ENCODE peak calls at places on chromosome X, in ten cellular contexts. One of them, this sample, is unnamed. For H3K9me3, the result is how much of the 10 kb centered on the place peaks cover.

GRCh38 chrX:5068550-5068949 is 1160.1 kb downstream of the NLGN4X start:
- DNase-seq in adrenal gland: no peak
- DNase-seq in upper lobe of left lung: no peak
- DNase-seq in uterus: no peak
- DNase-seq in tibial nerve: no peak
- DNase-seq in body of pancreas: no peak
- DNase-seq in ovary: no peak
- DNase-seq in stomach: no peak
- DNase-seq in transverse colon: no peak
- DNase-seq in K562: no peak
- DNase-seq in this sample: no peak

GRCh38 chrX:100864967-100865366 is 9.2 kb downstream of the NOX1 start:
- DNase-seq in adrenal gland: no peak
- DNase-seq in upper lobe of left lung: no peak
- DNase-seq in uterus: peak
- DNase-seq in tibial nerve: no peak
- DNase-seq in body of pancreas: no peak
- DNase-seq in ovary: no peak
- DNase-seq in stomach: no peak
- DNase-seq in transverse colon: no peak
- DNase-seq in K562: no peak
- DNase-seq in this sample: no peak

GRCh38 chrX:41066391-41066790 is 18.9 kb upstream of the USP9X start:
- DNase-seq in adrenal gland: no peak
- DNase-seq in upper lobe of left lung: no peak
- DNase-seq in uterus: no peak
- DNase-seq in tibial nerve: no peak
- DNase-seq in body of pancreas: no peak
- DNase-seq in ovary: no peak
- DNase-seq in stomach: no peak
- DNase-seq in transverse colon: no peak
- DNase-seq in K562: no peak
- DNase-seq in this sample: no peak

GRCh38 chrX:112043997-112044396 is 38.6 kb downstream of the TRPC5 start:
- DNase-seq in adrenal gland: no peak
- DNase-seq in upper lobe of left lung: no peak
- DNase-seq in uterus: no peak
- DNase-seq in tibial nerve: no peak
- DNase-seq in body of pancreas: no peak
- DNase-seq in ovary: no peak
- DNase-seq in stomach: no peak
- DNase-seq in transverse colon: no peak
- DNase-seq in K562: peak
- DNase-seq in this sample: no peak

GRCh38 chrX:71315917-71316316 is 14.4 kb downstream of the ITGB1BP2 start:
- DNase-seq in adrenal gland: no peak
- DNase-seq in upper lobe of left lung: no peak
- DNase-seq in uterus: no peak
- DNase-seq in tibial nerve: no peak
- DNase-seq in body of pancreas: no peak
- DNase-seq in ovary: no peak
- DNase-seq in stomach: no peak
- DNase-seq in transverse colon: no peak
- DNase-seq in K562: no peak
- DNase-seq in this sample: no peak

GRCh38 chrX:95629737-95630136 is 1054.9 kb upstream of the DIAPH2 start:
- DNase-seq in adrenal gland: no peak
- DNase-seq in upper lobe of left lung: no peak
- DNase-seq in uterus: no peak
- DNase-seq in tibial nerve: no peak
- DNase-seq in body of pancreas: no peak
- DNase-seq in ovary: no peak
- DNase-seq in stomach: no peak
- DNase-seq in transverse colon: no peak
- DNase-seq in K562: no peak
- DNase-seq in this sample: no peak

GRCh38 chrX:29308726-29309125 is 721.5 kb downstream of the IL1RAPL1 start:
- DNase-seq in adrenal gland: no peak
- DNase-seq in upper lobe of left lung: no peak
- DNase-seq in uterus: no peak
- DNase-seq in tibial nerve: no peak
- DNase-seq in body of pancreas: no peak
- DNase-seq in ovary: no peak
- DNase-seq in stomach: no peak
- DNase-seq in transverse colon: no peak
- DNase-seq in K562: no peak
- DNase-seq in this sample: no peak

GRCh38 chrX:48695524-48695875 is 1.0 kb upstream of the SUV39H1 start:
- DNase-seq in adrenal gland: no peak
- DNase-seq in upper lobe of left lung: no peak
- DNase-seq in uterus: no peak
- DNase-seq in tibial nerve: no peak
- DNase-seq in body of pancreas: no peak
- DNase-seq in ovary: no peak
- DNase-seq in stomach: no peak
- DNase-seq in transverse colon: no peak
- DNase-seq in K562: no peak
- DNase-seq in this sample: no peak

GRCh38 chrX:11319689-11320302 is 26.6 kb downstream of the AMELX start:
- DNase-seq in adrenal gland: no peak
- DNase-seq in upper lobe of left lung: no peak
- DNase-seq in uterus: no peak
- DNase-seq in tibial nerve: no peak
- DNase-seq in body of pancreas: no peak
- DNase-seq in ovary: no peak
- DNase-seq in stomach: no peak
- DNase-seq in transverse colon: no peak
- DNase-seq in K562: no peak
- DNase-seq in this sample: no peak

GRCh38 chrX:145826466-145826865 is 8.8 kb downstream of the SLITRK2 start:
- DNase-seq in adrenal gland: no peak
- DNase-seq in upper lobe of left lung: no peak
- DNase-seq in uterus: no peak
- DNase-seq in tibial nerve: no peak
- DNase-seq in body of pancreas: no peak
- DNase-seq in ovary: no peak
- DNase-seq in stomach: no peak
- DNase-seq in transverse colon: no peak
- DNase-seq in K562: no peak
- DNase-seq in this sample: no peak

GRCh38 chrX:132480581-132481203 is 8.1 kb downstream of the MBNL3 start:
- DNase-seq in adrenal gland: peak
- DNase-seq in upper lobe of left lung: peak
- DNase-seq in uterus: peak
- DNase-seq in tibial nerve: no peak
- DNase-seq in body of pancreas: peak
- DNase-seq in ovary: no peak
- DNase-seq in stomach: peak
- DNase-seq in transverse colon: peak
- DNase-seq in K562: no peak
- DNase-seq in this sample: peak

GRCh38 chrX:132218100-132218807 is 993 bp downstream of the RAP2C start:
- DNase-seq in adrenal gland: peak
- DNase-seq in upper lobe of left lung: peak
- DNase-seq in uterus: peak
- DNase-seq in tibial nerve: peak
- DNase-seq in body of pancreas: peak
- DNase-seq in ovary: peak
- DNase-seq in stomach: peak
- DNase-seq in transverse colon: peak
- DNase-seq in K562: peak
- DNase-seq in this sample: peak

DNA sequence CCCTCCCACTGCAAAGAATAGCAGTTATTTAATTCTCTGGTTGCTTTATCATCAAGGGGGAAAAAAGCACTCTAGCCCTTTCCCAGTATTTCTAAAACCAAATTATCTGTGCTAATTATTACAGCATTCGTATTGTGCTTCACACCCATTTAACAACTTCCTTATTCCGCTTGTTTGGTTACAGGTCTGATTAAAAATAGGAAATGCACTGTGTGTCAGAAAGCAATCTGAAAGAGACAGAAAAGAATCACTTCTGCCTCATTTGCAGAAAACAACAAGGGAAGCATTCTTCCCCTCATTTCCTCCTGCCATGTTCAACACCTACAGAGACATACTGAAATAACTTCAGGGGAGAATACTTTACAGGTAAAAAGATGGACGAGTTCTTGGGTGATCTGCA is 114.9 kb upstream of the MAP3K15 start:
- DNase-seq in adrenal gland: no peak
- DNase-seq in upper lobe of left lung: no peak
- DNase-seq in uterus: no peak
- DNase-seq in tibial nerve: no peak
- DNase-seq in body of pancreas: no peak
- DNase-seq in ovary: no peak
- DNase-seq in stomach: no peak
- DNase-seq in transverse colon: no peak
- DNase-seq in K562: no peak
- DNase-seq in this sample: no peak
- H3K9me3 ChIP-seq in adrenal gland: under half
- H3K9me3 ChIP-seq in upper lobe of left lung: under half
- H3K9me3 ChIP-seq in uterus: under half
- H3K9me3 ChIP-seq in tibial nerve: under half
- H3K9me3 ChIP-seq in body of pancreas: under half
- H3K9me3 ChIP-seq in ovary: under half
- H3K9me3 ChIP-seq in stomach: under half
- H3K9me3 ChIP-seq in transverse colon: under half
- H3K9me3 ChIP-seq in K562: under half
- H3K9me3 ChIP-seq in this sample: under half

DNA sequence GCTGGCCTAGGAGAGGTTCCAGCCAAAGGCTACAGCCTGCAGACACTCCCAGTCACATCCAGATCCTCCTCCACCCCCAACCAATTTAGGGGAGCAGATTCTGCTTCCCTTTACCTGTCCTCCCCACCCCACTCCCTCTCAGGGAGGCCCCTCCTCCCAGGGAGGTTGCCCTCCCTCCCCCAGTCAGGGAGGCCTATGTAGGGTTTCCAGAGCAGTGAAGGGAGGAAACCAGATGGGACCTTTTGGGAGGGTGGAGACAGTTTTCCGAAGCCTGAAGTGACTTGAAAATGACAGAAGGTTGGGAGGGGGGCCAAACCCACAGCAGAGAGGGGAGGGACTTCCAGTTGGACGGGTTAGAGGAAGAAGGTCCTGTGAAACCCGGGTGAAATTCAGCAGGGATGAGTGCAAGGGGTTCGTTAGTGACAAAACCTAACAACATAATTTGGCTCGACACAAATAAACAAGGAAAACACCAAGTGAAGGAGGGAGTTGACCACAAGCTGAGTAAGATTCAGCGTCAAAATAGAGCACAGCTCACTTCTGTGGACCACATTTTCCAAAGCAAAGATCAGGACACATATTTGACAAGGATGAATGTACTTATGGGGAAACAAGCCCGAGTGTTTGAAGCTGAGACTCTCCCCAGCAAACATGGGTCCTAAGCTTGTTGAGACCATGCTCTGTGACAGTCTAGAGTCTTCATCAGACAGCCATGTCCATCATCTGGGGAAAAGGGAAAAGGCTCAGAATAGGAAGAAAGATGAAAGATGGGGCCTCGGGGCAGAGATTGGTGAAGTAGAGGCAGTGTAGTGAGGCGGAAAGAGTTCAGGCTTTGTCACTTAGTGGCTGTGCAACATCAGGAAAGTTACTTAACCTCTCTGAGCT is 46.4 kb downstream of the PRPS1 start:
- DNase-seq in adrenal gland: peak
- DNase-seq in upper lobe of left lung: peak
- DNase-seq in uterus: peak
- DNase-seq in tibial nerve: peak
- DNase-seq in body of pancreas: peak
- DNase-seq in ovary: no peak
- DNase-seq in stomach: peak
- DNase-seq in transverse colon: peak
- DNase-seq in K562: peak
- DNase-seq in this sample: peak
- TF ChIP-seq POLR2A in adrenal gland: no peak
- TF ChIP-seq POLR2A in upper lobe of left lung: no peak
- TF ChIP-seq POLR2A in uterus: no peak
- TF ChIP-seq POLR2A in tibial nerve: peak
- TF ChIP-seq POLR2A in body of pancreas: no peak
- TF ChIP-seq POLR2A in ovary: no peak
- TF ChIP-seq POLR2A in stomach: no peak
- TF ChIP-seq POLR2A in transverse colon: peak
- TF ChIP-seq POLR2A in K562: no peak
- TF ChIP-seq POLR2A in this sample: no peak

DNA sequence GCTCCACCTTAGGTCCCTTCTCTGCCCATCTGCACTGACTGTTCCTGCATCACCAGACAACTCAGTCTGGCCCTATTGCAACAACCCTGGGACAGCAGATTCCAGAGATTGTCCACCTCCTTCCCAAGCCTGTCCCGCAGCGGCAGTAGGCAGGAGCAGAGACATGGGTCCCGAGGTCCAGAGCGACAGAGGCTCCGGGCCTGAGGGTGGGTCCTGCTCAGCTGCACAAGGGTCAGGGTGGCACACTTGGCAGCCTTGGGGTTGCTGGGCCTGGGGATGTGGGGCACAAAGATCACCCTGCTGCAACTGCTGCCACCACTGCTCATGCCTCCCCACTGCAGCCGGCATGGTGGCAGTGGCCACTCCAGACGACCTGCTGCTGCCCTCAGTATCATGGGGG is 674.5 kb downstream of the SH3BGRL start:
- DNase-seq in adrenal gland: no peak
- DNase-seq in upper lobe of left lung: no peak
- DNase-seq in uterus: no peak
- DNase-seq in tibial nerve: no peak
- DNase-seq in body of pancreas: no peak
- DNase-seq in ovary: no peak
- DNase-seq in stomach: no peak
- DNase-seq in transverse colon: no peak
- DNase-seq in K562: no peak
- DNase-seq in this sample: no peak
- H3K9me3 ChIP-seq in adrenal gland: under half
- H3K9me3 ChIP-seq in upper lobe of left lung: under half
- H3K9me3 ChIP-seq in uterus: under half
- H3K9me3 ChIP-seq in tibial nerve: under half
- H3K9me3 ChIP-seq in body of pancreas: under half
- H3K9me3 ChIP-seq in ovary: under half
- H3K9me3 ChIP-seq in stomach: under half
- H3K9me3 ChIP-seq in transverse colon: under half
- H3K9me3 ChIP-seq in K562: under half
- H3K9me3 ChIP-seq in this sample: under half

GRCh38 chrX:55011294-55011693 is 11.1 kb downstream of the APEX2 start:
- DNase-seq in adrenal gland: no peak
- DNase-seq in upper lobe of left lung: no peak
- DNase-seq in uterus: no peak
- DNase-seq in tibial nerve: no peak
- DNase-seq in body of pancreas: no peak
- DNase-seq in ovary: no peak
- DNase-seq in stomach: no peak
- DNase-seq in transverse colon: no peak
- DNase-seq in K562: no peak
- DNase-seq in this sample: no peak

DNA sequence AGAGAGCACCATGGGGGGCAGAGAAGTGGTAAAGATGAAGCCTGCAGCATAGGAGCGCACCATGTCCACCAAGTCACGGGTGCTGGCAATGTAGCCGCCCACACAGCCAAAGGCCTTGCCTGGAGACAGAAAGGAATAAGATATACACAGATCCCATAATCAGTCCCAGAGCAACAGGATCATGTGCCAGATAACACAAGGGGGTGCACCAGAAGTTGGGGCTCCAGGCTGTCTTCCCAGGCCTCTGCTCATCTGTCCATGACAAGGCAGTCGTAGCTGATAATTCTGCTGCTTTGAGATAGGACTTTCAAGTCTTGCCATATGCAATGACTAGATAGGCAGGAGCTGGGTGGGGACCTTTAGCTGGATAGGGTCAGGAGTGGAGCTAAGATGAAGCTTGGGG is 14.7 kb downstream of the APEX2 start:
- DNase-seq in adrenal gland: no peak
- DNase-seq in upper lobe of left lung: no peak
- DNase-seq in uterus: no peak
- DNase-seq in tibial nerve: no peak
- DNase-seq in body of pancreas: no peak
- DNase-seq in ovary: no peak
- DNase-seq in stomach: no peak
- DNase-seq in transverse colon: no peak
- DNase-seq in K562: peak
- DNase-seq in this sample: no peak
- TF ChIP-seq POLR2A in adrenal gland: no peak
- TF ChIP-seq POLR2A in upper lobe of left lung: no peak
- TF ChIP-seq POLR2A in uterus: no peak
- TF ChIP-seq POLR2A in tibial nerve: no peak
- TF ChIP-seq POLR2A in body of pancreas: no peak
- TF ChIP-seq POLR2A in ovary: no peak
- TF ChIP-seq POLR2A in stomach: no peak
- TF ChIP-seq POLR2A in transverse colon: no peak
- TF ChIP-seq POLR2A in K562: no peak
- TF ChIP-seq POLR2A in this sample: no peak